ENCODE peak calls at places on chromosomes 3 and 15, in seven cellular contexts. E, Z, Q, J, W, G and I are unnamed samples.

GRCh38 chr3:161977063-161977462 is 480.5 kb downstream of the OTOL1 start:
- DNase-seq in Q (peak; percentile 44), Z (no peak), J (no peak), W (no peak), G (no peak), E (no peak), I (no peak)

GRCh38 chr3:46284981-46285683 is 42.9 kb downstream of the CCR3 start:
- DNase-seq in Z (no peak), J (no peak), G (no peak), E (no peak), Q (no peak), W (no peak), I (no peak)

GRCh38 chr15:26838742-26839460 is 28.0 kb upstream of the GABRA5 start:
- DNase-seq in G (no peak), E (no peak), Z (peak; percentile 62), Q (no peak), W (no peak), J (no peak), I (no peak)

GRCh38 chr3:112074616-112075497 is 11.3 kb upstream of the C3orf52 start:
- DNase-seq in W (no peak), E (peak; percentile 87), G (peak; percentile 58), J (peak; percentile 74), Q (peak; percentile 97), Z (peak; percentile 87), I (no peak)

GRCh38 chr15:58957101-58957973 is 23.9 kb upstream of the SLTM start:
- DNase-seq in W (no peak), Z (peak; percentile 85), Q (peak; percentile 58), E (peak; percentile 71), G (peak; percentile 33), J (no peak), I (no peak)

GRCh38 chr3:31354373-31354772 is 178.4 kb upstream of the STT3B start:
- DNase-seq in W (no peak), E (peak; percentile 13), Z (no peak), Q (no peak), J (no peak), G (no peak), I (no peak)

GRCh38 chr3:194925614-194926013 is 239.9 kb downstream of the FAM43A start:
- DNase-seq in Z (no peak), G (no peak), W (no peak), J (no peak), Q (no peak), E (no peak), I (no peak)

GRCh38 chr15:101327147-101327740 is 32.2 kb upstream of the SNRPA1 start:
- DNase-seq in W (no peak), E (no peak), G (no peak), J (peak; percentile 43), Q (no peak), Z (no peak), I (no peak)

GRCh38 chr15:94287794-94288246 is 56.5 kb downstream of the MCTP2 start:
- DNase-seq in E (no peak), Q (no peak), G (no peak), Z (no peak), W (no peak), J (no peak), I (no peak)

GRCh38 chr3:143283432-143284128 is 164.0 kb downstream of the CHST2 start:
- DNase-seq in G (no peak), Z (no peak), J (no peak), E (no peak), Q (no peak), W (no peak), I (no peak)

GRCh38 chr3:63976166-63976861 is 47.0 kb downstream of the PSMD6 start:
- DNase-seq in G (no peak), Z (no peak), W (no peak), J (no peak), Q (peak; percentile 96), E (peak; percentile 98), I (no peak)

DNA sequence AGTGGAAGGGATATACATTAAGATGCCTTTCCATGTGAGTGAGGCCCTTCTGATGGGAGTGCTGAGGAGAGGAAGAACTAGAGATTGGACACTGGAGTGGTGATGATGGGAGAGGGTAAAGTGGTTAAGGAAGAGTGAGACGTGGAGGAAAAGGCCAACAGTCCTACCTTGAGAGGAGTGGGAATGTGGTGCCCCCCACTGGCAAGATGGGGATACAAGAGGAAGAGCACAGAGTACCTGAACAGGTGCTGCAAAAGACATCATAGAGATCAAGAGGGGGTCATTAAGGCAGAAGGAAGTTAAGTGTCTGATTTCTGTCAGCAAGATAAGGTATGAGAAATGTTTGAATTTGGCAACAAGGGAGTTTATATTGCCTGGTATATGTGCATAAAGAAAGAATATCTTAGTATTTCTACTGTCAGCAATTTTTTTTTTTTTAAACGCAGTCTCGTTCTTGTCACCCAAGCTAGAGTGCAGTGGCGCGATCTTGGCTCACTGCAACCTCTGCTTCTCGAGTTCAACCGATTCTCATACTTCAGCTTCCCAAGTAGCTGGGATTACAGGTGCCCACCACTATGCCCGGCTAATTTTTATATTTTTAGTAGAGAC is 34.0 kb downstream of the ARIH2 start:
- DNase-seq in E (peak; percentile 33), G (peak; percentile 42), Z (no peak), J (peak; percentile 64), W (no peak), Q (no peak), I (peak; percentile 30)
- TF ChIP-seq CTCF in E (peak; percentile 43), G (peak; percentile 31), Z (peak; percentile 17), J (peak; percentile 49), W (no peak), Q (peak; percentile 34), I (peak; percentile 24)

GRCh38 chr3:196274585-196274984 is 12.9 kb downstream of the PCYT1A start:
- DNase-seq in Q (peak; percentile 19), W (no peak), Z (no peak), J (no peak), G (no peak), E (no peak), I (no peak)
- H3K27ac ChIP-seq in Q (no peak overlapping the region), W (no peak overlapping the region), Z (no peak overlapping the region), J (peak overlapping the region; percentile 13), G (no peak overlapping the region), E (no peak overlapping the region), I (no peak overlapping the region)

GRCh38 chr3:98038876-98039275 is 3.8 kb upstream of the GABRR3 start:
- DNase-seq in G (no peak), E (no peak), Q (no peak), J (no peak), W (no peak), Z (no peak), I (no peak)
- H3K4me3 ChIP-seq in G (no peak overlapping the region), E (no peak overlapping the region), Q (no peak overlapping the region), J (no peak overlapping the region), W (no peak overlapping the region), Z (no peak overlapping the region), I (no peak overlapping the region)

DNA sequence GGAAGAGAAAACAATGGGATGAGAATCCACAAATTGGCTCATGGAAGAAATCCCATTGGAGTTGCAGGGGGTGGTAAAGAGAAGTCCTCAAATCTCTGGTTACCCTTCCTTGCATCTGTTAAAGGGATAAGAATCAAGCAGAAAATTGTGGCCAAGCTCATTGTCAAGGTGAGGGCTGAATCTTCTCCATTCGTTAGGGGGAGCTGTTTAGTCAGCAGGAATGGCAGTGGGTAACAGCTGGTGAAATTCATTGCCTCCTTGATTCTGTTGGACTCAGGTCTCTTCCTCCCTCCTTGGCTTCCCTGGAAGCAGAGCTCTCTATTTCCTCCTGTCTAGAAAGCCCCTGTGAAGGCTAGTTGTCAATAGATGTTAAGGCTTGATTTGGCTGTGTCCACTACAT is 343.1 kb upstream of the SEMA6D start:
- DNase-seq in J (no peak), E (peak; percentile 53), Z (no peak), W (no peak), G (no peak), Q (peak; percentile 42), I (no peak)
- TF ChIP-seq CTCF in J (no peak), E (peak; percentile 56), Z (no peak), W (no peak), G (no peak), Q (peak; percentile 59), I (no peak)

GRCh38 chr3:58093573-58094195 is 85.5 kb downstream of the FLNB start:
- DNase-seq in J (no peak), Z (peak; percentile 33), G (no peak), Q (peak; percentile 77), W (no peak), E (peak; percentile 72), I (no peak)

GRCh38 chr3:58094657-58095056 is 86.4 kb downstream of the FLNB start:
- DNase-seq in G (no peak), W (no peak), E (no peak), Q (no peak), Z (no peak), J (no peak), I (no peak)

GRCh38 chr3:58098531-58098930 is 90.3 kb downstream of the FLNB start:
- DNase-seq in E (no peak), W (no peak), Z (no peak), Q (no peak), G (no peak), J (no peak), I (no peak)

GRCh38 chr3:58092516-58092915 is 84.3 kb downstream of the FLNB start:
- DNase-seq in W (no peak), J (no peak), G (no peak), E (peak; percentile 37), Q (peak; percentile 21), Z (no peak), I (no peak)

GRCh38 chr3:58095471-58096145 is 87.4 kb downstream of the FLNB start:
- DNase-seq in J (no peak), Z (no peak), W (no peak), G (no peak), Q (no peak), E (no peak), I (no peak)
- H3K27ac ChIP-seq in J (no peak overlapping the region), Z (no peak overlapping the region), W (no peak overlapping the region), G (no peak overlapping the region), Q (no peak overlapping the region), E (no peak overlapping the region), I (peak overlapping the region; percentile 30)

GRCh38 chr15:90598053-90598577 is 68.4 kb downstream of the CRTC3 start:
- DNase-seq in E (peak; percentile 16), W (peak; percentile 57), G (no peak), Z (no peak), J (peak; percentile 54), Q (no peak), I (peak; percentile 68)

GRCh38 chr15:90599639-90600038 is 69.9 kb downstream of the CRTC3 start:
- DNase-seq in J (no peak), E (no peak), W (no peak), Z (no peak), G (no peak), Q (no peak), I (no peak)

GRCh38 chr15:90599116-90599515 is 69.4 kb downstream of the CRTC3 start:
- DNase-seq in Q (no peak), G (no peak), W (no peak), E (no peak), J (no peak), Z (no peak), I (no peak)

GRCh38 chr15:90598679-90599078 is 69.0 kb downstream of the CRTC3 start:
- DNase-seq in W (no peak), J (no peak), Q (no peak), G (no peak), Z (no peak), E (no peak), I (no peak)

DNA sequence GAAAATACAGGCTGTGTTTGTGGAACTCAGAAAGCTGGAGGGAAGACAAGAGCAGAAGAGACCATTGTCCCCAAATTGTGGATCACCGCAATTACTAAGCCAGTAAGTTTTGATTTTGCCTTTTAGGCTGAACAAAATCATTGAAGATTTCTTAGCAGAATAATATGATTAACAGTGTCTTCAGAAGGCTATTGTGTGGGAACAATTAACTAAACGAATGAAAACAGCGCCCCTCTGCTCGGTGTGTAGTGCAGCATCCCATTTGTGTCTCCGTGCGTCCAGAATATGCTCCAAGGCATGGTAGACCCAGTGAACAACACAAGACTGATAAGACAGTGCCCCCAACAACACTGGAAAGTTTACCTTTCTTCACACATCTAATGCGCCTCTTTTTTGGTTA is 71.2 kb downstream of the CRTC3 start:
- DNase-seq in J (no peak), E (no peak), Q (no peak), W (no peak), G (no peak), Z (no peak), I (no peak)
- H3K4me3 ChIP-seq in J (no peak overlapping the region), E (no peak overlapping the region), Q (no peak overlapping the region), W (no peak overlapping the region), G (no peak overlapping the region), Z (no peak overlapping the region), I (no peak overlapping the region)